ENCODE peak calls at places on chromosomes 3 and 15, in four cellular contexts. V, N, Z and W are unnamed samples.

GRCh38 chr3:27387625-27388024 is 18.4 kb upstream of the NEK10 start:
- DNase-seq in V (no peak), Z (no peak), N (no peak), W (no peak)

GRCh38 chr3:54458357-54458756 is 336.0 kb downstream of the CACNA2D3 start:
- DNase-seq in N (no peak), V (no peak), Z (no peak), W (no peak)

GRCh38 chr3:139975592-139976360 is 40.8 kb downstream of the CLSTN2 start:
- DNase-seq in V (peak; percentile 32), Z (no peak), N (no peak), W (no peak)

GRCh38 chr3:141360888-141361598 is 7.3 kb upstream of the ZBTB38 start:
- DNase-seq in V (peak; percentile 70), N (peak; percentile 95), Z (peak; percentile 98), W (no peak)

GRCh38 chr3:52784021-52784621 is 6.7 kb downstream of the ITIH1 start:
- DNase-seq in Z (no peak), N (no peak), V (no peak), W (no peak)

GRCh38 chr3:146507331-146508120 is 36.9 kb downstream of the PLSCR1 start:
- DNase-seq in V (no peak), N (no peak), Z (no peak), W (no peak)

GRCh38 chr3:64327039-64327804 is 102.0 kb upstream of the PRICKLE2 start:
- DNase-seq in Z (no peak), V (no peak), N (no peak), W (no peak)

GRCh38 chr3:65837604-65838003 is 201.1 kb downstream of the MAGI1 start:
- DNase-seq in V (no peak), N (no peak), Z (no peak), W (no peak)

GRCh38 chr3:58271901-58272501 is 34.0 kb upstream of the RPP14 start:
- DNase-seq in V (no peak), N (peak; percentile 42), Z (no peak), W (no peak)

GRCh38 chr3:148319161-148319915 is 378.4 kb upstream of the AGTR1 start:
- DNase-seq in N (no peak), Z (no peak), V (no peak), W (peak; percentile 89)

GRCh38 chr3:38283810-38284775 is 2.0 kb downstream of the SLC22A14 start:
- DNase-seq in V (no peak), Z (no peak), N (no peak), W (no peak)

GRCh38 chr3:151890721-151891141 is 17.3 kb downstream of the SUCNR1 start:
- DNase-seq in Z (no peak), N (peak; percentile 46), V (no peak), W (no peak)

GRCh38 chr15:84685304-84685703 is 27.3 kb upstream of the NMB start:
- DNase-seq in Z (no peak), N (peak; percentile 82), V (no peak), W (no peak)

GRCh38 chr3:164470471-164470870 is 607.8 kb downstream of the SI start:
- DNase-seq in N (no peak), Z (no peak), V (no peak), W (no peak)

GRCh38 chr15:74790080-74790916 is 8.4 kb downstream of the CSK start:
- DNase-seq in N (no peak), Z (no peak), V (peak; percentile 87), W (no peak)

GRCh38 chr15:75065467-75065850 is 42.1 kb downstream of the PPCDC start:
- DNase-seq in N (no peak), V (no peak), Z (peak; percentile 85), W (no peak)

GRCh38 chr3:25453521-25454410 is 25.7 kb downstream of the RARB start:
- DNase-seq in Z (no peak), N (no peak), V (peak; percentile 29), W (no peak)

GRCh38 chr3:25449857-25450256 is 21.8 kb downstream of the RARB start:
- DNase-seq in V (no peak), N (no peak), Z (no peak), W (no peak)

GRCh38 chr3:25448750-25449684 is 21.0 kb downstream of the RARB start:
- DNase-seq in Z (peak; percentile 20), V (peak; percentile 64), N (peak; percentile 60), W (no peak)

GRCh38 chr3:25454411-25454927 is 26.4 kb downstream of the RARB start:
- DNase-seq in N (no peak), V (no peak), Z (no peak), W (no peak)

DNA sequence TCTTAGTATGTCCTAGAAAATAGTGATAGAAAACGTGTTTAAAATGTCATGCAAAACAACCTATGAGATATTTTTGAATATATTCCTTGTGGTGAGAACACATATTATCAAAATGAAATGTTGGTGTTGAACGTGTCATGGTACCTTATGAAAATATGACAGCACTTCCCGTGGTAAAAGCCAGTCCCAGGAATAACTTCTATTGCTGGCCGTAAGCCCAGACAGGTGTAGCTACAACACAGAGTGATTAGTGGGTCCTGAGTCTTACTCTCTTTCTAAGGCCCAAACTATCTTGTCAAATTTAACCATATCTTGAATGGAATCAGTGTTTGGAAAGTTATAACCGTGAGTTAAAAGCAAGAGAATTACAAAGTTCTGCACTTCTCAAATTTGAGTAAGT is 24.1 kb downstream of the RARB start:
- DNase-seq in Z (no peak), V (no peak), N (no peak), W (no peak)
- H3K4me1 ChIP-seq in Z (no peaks in the 10 kb centered on the region), V (peaks cover 47% of the 10 kb centered on the region), N (peaks cover 73% of the 10 kb centered on the region), W (no peaks in the 10 kb centered on the region)

GRCh38 chr3:186544281-186544680 is at the start of gene CRYGS:
- DNase-seq in Z (no peak), V (no peak), N (no peak), W (no peak)

GRCh38 chr3:186552408-186553031 is 8.3 kb upstream of the CRYGS start:
- DNase-seq in V (no peak), N (no peak), Z (peak; percentile 68), W (no peak)

GRCh38 chr3:186551387-186551786 is 7.2 kb upstream of the CRYGS start:
- DNase-seq in Z (no peak), N (peak; percentile 18), V (no peak), W (no peak)

DNA sequence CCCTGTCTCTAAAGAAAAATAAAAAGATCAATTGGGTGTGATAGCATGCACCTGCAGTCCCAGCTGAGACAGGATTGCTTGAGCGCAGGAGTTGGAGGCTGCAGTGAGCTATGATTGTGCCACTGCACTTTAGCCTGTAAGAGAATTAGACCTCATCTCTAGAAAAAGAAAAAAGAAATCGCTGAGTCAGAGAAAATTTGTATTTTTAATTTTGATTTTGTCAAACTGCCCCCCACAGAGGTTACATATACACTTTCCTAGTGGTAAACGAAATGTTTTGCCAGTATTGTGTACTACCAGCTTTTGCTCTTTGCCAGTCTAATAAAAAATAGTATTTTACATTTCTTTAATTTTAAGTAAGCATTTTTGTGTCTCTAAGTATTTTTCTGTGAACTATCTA is 5.3 kb upstream of the CRYGS start:
- DNase-seq in V (no peak), Z (no peak), N (no peak), W (no peak)
- TF ChIP-seq PBX3 in V (no peak), Z (no peak), N (no peak), W (no peak)

GRCh38 chr3:194139085-194139976 is 3.4 kb downstream of the HES1 start:
- DNase-seq in N (peak; percentile 69), Z (peak; percentile 52), V (peak; percentile 83), W (no peak)
- H3K4me1 ChIP-seq in N (peaks cover 41% of the 10 kb centered on the region), Z (peaks cover 51% of the 10 kb centered on the region), V (peaks cover 70% of the 10 kb centered on the region), W (peaks cover 13% of the 10 kb centered on the region)

GRCh38 chr3:47571391-47572165 is 7.1 kb downstream of the CSPG5 start:
- DNase-seq in Z (no peak), N (no peak), V (no peak), W (no peak)
- TF ChIP-seq PBX3 in Z (no peak), N (no peak), V (no peak), W (no peak)

GRCh38 chr15:40333922-40334492 is 6.7 kb downstream of the CCDC9B start:
- DNase-seq in N (no peak), V (no peak), Z (no peak), W (no peak)

GRCh38 chr15:40331637-40332036 is 8.1 kb downstream of the INAFM2 start:
- DNase-seq in V (no peak), Z (no peak), N (no peak), W (no peak)

GRCh38 chr15:40331026-40331425 is 7.5 kb downstream of the INAFM2 start:
- DNase-seq in V (no peak), N (no peak), Z (no peak), W (no peak)

GRCh38 chr15:40330368-40330836 is 6.9 kb downstream of the INAFM2 start:
- DNase-seq in N (no peak), V (no peak), Z (no peak), W (no peak)

GRCh38 chr15:40332138-40332781 is 8.5 kb downstream of the CCDC9B start:
- DNase-seq in N (no peak), V (no peak), Z (no peak), W (no peak)
- H3K4me1 ChIP-seq in N (no peaks in the 10 kb centered on the region), V (peaks cover 19% of the 10 kb centered on the region), Z (peaks cover 19% of the 10 kb centered on the region), W (peaks cover 9% of the 10 kb centered on the region)

GRCh38 chr3:10667269-10667668 is 148.8 kb upstream of the SLC6A11 start:
- DNase-seq in N (no peak), Z (no peak), V (no peak), W (peak; percentile 17)
- TF ChIP-seq PBX3 in N (no peak), Z (no peak), V (no peak), W (no peak)

DNA sequence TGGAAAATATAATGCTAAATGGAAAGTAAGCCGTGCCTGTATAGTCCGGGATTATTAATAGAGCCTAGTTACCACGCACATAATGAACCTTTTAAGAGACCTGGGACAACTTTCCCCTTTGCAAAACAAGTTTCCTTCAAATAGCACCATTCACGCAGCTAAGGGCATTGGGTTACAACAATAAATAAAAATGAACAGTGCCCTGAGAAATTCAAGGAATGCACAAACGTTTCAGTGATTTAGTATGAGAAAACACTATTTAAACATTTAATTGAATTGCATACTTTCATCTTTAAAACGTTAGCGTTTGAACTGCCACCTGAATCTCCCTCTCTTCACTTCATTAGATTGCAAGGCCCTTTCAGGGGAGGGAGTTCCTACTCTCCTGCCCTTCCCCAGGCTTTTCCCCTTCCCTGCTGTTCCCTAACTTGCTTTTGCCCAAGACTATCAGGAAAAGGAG is 46.3 kb downstream of the SMAD6 start:
- DNase-seq in Z (no peak), V (no peak), N (peak; percentile 67), W (no peak)
- H3K4me1 ChIP-seq in Z (peaks cover 86% of the 10 kb centered on the region), V (peaks cover 20% of the 10 kb centered on the region), N (peaks cover 97% of the 10 kb centered on the region), W (no peaks in the 10 kb centered on the region)

GRCh38 chr15:69834256-69834655 is 263.5 kb downstream of the TLE3 start:
- DNase-seq in V (no peak), N (no peak), Z (no peak), W (no peak)
- TF ChIP-seq PBX3 in V (no peak), N (no peak), Z (no peak), W (no peak)

DNA sequence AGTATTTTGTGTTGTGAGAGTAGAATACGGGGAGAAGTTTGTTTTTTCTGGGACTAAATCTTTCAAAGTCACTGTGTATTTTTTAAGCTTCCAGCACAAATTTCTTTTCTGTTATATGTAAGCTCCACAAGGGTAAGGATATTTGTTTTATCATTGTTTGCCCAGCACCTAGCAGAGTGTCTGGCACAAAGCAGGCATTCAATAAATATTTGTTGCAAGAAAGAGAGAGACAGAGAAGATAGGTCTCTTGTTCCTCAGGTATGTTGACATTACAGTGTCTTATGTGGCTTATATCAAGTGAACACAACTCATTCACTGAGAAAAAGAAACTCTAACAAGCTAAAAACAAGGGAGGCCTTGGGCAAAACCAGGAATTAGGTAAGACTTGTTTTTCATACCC is 26.6 kb upstream of the FNDC3B start:
- DNase-seq in N (no peak), Z (no peak), V (no peak), W (no peak)
- H3K4me1 ChIP-seq in N (peaks cover 12% of the 10 kb centered on the region), Z (peaks cover 28% of the 10 kb centered on the region), V (no peaks in the 10 kb centered on the region), W (no peaks in the 10 kb centered on the region)